ENCODE peak calls at places on chromosomes 7 and 10, in nine cellular contexts. X is DMS153, H is LHCN-M2, E is HFF-Myc, J is left ventricle myocardium superior, T is GM20000, C is lower leg skin, S is ELF-1, O is bronchial epithelial cell. V is an unnamed sample.

GRCh38 chr7:26143298-26144044 is 8.5 kb upstream of the NFE2L3 start:
- DNase-seq in X (no peak), H (peak), E (no peak), J (no peak), T (no peak), C (no peak), S (no peak), O (peak), V (no peak)

GRCh38 chr7:141441837-141442627 is 109.2 kb upstream of the AGK start:
- DNase-seq in X (no peak), H (peak), E (no peak), J (no peak), T (no peak), C (no peak), S (no peak), O (peak), V (no peak)

GRCh38 chr7:83111391-83111790 is 51.3 kb downstream of the PCLO start:
- DNase-seq in X (no peak), H (no peak), E (no peak), J (no peak), T (no peak), C (no peak), S (peak), O (no peak), V (no peak)

GRCh38 chr10:75403144-75404022 is 1.8 kb upstream of the ZNF503 start:
- DNase-seq in X (peak), H (peak), E (no peak), J (peak), T (peak), C (no peak), S (peak), O (no peak), V (no peak)

GRCh38 chr10:20988357-20988983 is 91.4 kb upstream of the NEBL start:
- DNase-seq in X (no peak), H (no peak), E (no peak), J (no peak), T (no peak), C (no peak), S (no peak), O (no peak), V (no peak)

GRCh38 chr7:82204694-82205093 is 238.9 kb downstream of the CACNA2D1 start:
- DNase-seq in X (no peak), H (peak), E (peak), J (peak), T (no peak), C (peak), S (no peak), O (peak), V (no peak)

GRCh38 chr7:148714498-148714897 is 15.8 kb downstream of the CUL1 start:
- DNase-seq in X (no peak), H (no peak), E (no peak), J (no peak), T (no peak), C (no peak), S (no peak), O (no peak), V (no peak)

GRCh38 chr7:70614237-70614984 is 517.5 kb upstream of the GALNT17 start:
- DNase-seq in X (peak), H (no peak), E (no peak), J (peak), T (no peak), C (peak), S (peak), O (peak), V (no peak)

GRCh38 chr7:28272461-28272877 is 91.9 kb upstream of the JAZF1 start:
- DNase-seq in X (no peak), H (peak), E (peak), J (peak), T (peak), C (peak), S (peak), O (peak), V (no peak)

GRCh38 chr10:33326897-33327296 is 7.6 kb downstream of the NRP1 start:
- DNase-seq in X (no peak), H (no peak), E (no peak), J (no peak), T (no peak), C (no peak), S (no peak), O (no peak), V (no peak)

GRCh38 chr10:71049994-71050393 is 161.6 kb upstream of the PCBD1 start:
- DNase-seq in X (no peak), H (no peak), E (no peak), J (no peak), T (no peak), C (no peak), S (no peak), O (no peak), V (no peak)

GRCh38 chr7:105838273-105839141 is 37.9 kb downstream of the ATXN7L1 start:
- DNase-seq in X (peak), H (peak), E (no peak), J (peak), T (no peak), C (no peak), S (no peak), O (peak), V (no peak)

GRCh38 chr7:2373124-2373556 is 18.5 kb downstream of the EIF3B start:
- DNase-seq in X (no peak), H (peak), E (no peak), J (no peak), T (no peak), C (no peak), S (no peak), O (no peak), V (no peak)

GRCh38 chr10:77626266-77626935 is 11.2 kb downstream of the KCNMA1 start:
- DNase-seq in X (no peak), H (peak), E (no peak), J (no peak), T (no peak), C (no peak), S (no peak), O (no peak), V (no peak)

GRCh38 chr10:97412891-97413304 is 11.8 kb upstream of the RRP12 start:
- DNase-seq in X (peak), H (no peak), E (no peak), J (no peak), T (no peak), C (no peak), S (no peak), O (peak), V (no peak)

GRCh38 chr10:24701447-24701846 is 22.2 kb downstream of the ARHGAP21 start:
- DNase-seq in X (no peak), H (no peak), E (no peak), J (no peak), T (peak), C (no peak), S (no peak), O (no peak), V (no peak)

GRCh38 chr7:918441-919113 is 35.9 kb downstream of the ADAP1 start:
- DNase-seq in X (no peak), H (no peak), E (no peak), J (peak), T (no peak), C (no peak), S (no peak), O (no peak), V (no peak)

GRCh38 chr7:70693690-70694356 is 438.1 kb upstream of the GALNT17 start:
- DNase-seq in X (peak), H (peak), E (no peak), J (peak), T (peak), C (peak), S (peak), O (no peak), V (no peak)

GRCh38 chr10:11746883-11747539 is 4.8 kb downstream of the ECHDC3 start:
- DNase-seq in X (no peak), H (no peak), E (no peak), J (no peak), T (no peak), C (peak), S (no peak), O (peak), V (no peak)

V was measured in pulmonary artery endothelial cell.